ENCODE peak calls at places on chromosomes 5 and 9, in five cellular contexts. Y, A, W, M and J are unnamed samples.

GRCh38 chr5:151492729-151493128 is 45.3 kb downstream of the SLC36A1 start:
- ATAC-seq in Y (peak; percentile 53), A (peak; percentile 77), W (no peak), M (no peak), J (peak; percentile 49)

GRCh38 chr5:32233696-32234447 is 59.8 kb upstream of the GOLPH3 start:
- ATAC-seq in Y (no peak), A (peak; percentile 19), W (peak; percentile 98), M (no peak), J (peak; percentile 23)

GRCh38 chr9:124629600-124629999 is 122.4 kb upstream of the NR5A1 start:
- ATAC-seq in Y (no peak), A (no peak), W (no peak), M (peak; percentile 46), J (no peak)

GRCh38 chr5:156199045-156199444 is 127.9 kb upstream of the SGCD start:
- ATAC-seq in Y (no peak), A (no peak), W (no peak), M (no peak), J (no peak)

GRCh38 chr5:2684606-2685005 is 66.9 kb downstream of the IRX2 start:
- ATAC-seq in Y (no peak), A (no peak), W (no peak), M (no peak), J (no peak)

GRCh38 chr5:148834689-148835088 is 8.3 kb downstream of the ADRB2 start:
- ATAC-seq in Y (no peak), A (no peak), W (no peak), M (peak; percentile 9), J (no peak)

GRCh38 chr9:33628865-33629410 is 104.9 kb downstream of the ANKRD18B start:
- ATAC-seq in Y (no peak), A (no peak), W (no peak), M (no peak), J (no peak)

GRCh38 chr9:104775574-104775936 is 11.6 kb downstream of the NIPSNAP3B start:
- ATAC-seq in Y (peak; percentile 25), A (no peak), W (peak; percentile 12), M (peak; percentile 76), J (no peak)

GRCh38 chr5:142239394-142240159 is 85.2 kb downstream of the SPRY4 start:
- ATAC-seq in Y (no peak), A (no peak), W (no peak), M (no peak), J (no peak)

GRCh38 chr5:134614461-134615085 is 18.1 kb downstream of the SAR1B start:
- ATAC-seq in Y (no peak), A (no peak), W (no peak), M (no peak), J (no peak)

GRCh38 chr5:103601314-103601713 is 38.7 kb upstream of the NUDT12 start:
- ATAC-seq in Y (no peak), A (no peak), W (no peak), M (no peak), J (no peak)

GRCh38 chr9:77820293-77820954 is 172.3 kb upstream of the GNA14 start:
- ATAC-seq in Y (peak; percentile 91), A (peak; percentile 68), W (no peak), M (peak; percentile 35), J (no peak)

GRCh38 chr5:147534172-147534951 is 24.5 kb upstream of the DPYSL3 start:
- ATAC-seq in Y (no peak), A (peak; percentile 72), W (no peak), M (no peak), J (peak; percentile 54)

GRCh38 chr9:131270171-131271015 is 5.9 kb downstream of the FAM78A start:
- ATAC-seq in Y (peak; percentile 10), A (peak; percentile 69), W (no peak), M (peak; percentile 31), J (peak; percentile 81)

GRCh38 chr9:110015759-110016158 is 192.2 kb downstream of the C9orf152 start:
- ATAC-seq in Y (no peak), A (no peak), W (no peak), M (no peak), J (peak; percentile 31)

GRCh38 chr9:37784640-37785483 is at the start of gene EXOSC3:
- ATAC-seq in Y (peak; percentile 97), A (peak; percentile 98), W (peak; percentile 96), M (peak; percentile 93), J (peak; percentile 94)

GRCh38 chr5:134506054-134507039 is 19.1 kb upstream of the JADE2 start:
- ATAC-seq in Y (peak; percentile 64), A (peak; percentile 57), W (peak; percentile 94), M (no peak), J (peak; percentile 76)

GRCh38 chr9:109639666-109640231 is 140.2 kb upstream of the PALM2AKAP2 start:
- ATAC-seq in Y (no peak), A (no peak), W (no peak), M (no peak), J (no peak)

GRCh38 chr9:121455527-121456239 is 44.0 kb downstream of the GGTA1 start:
- ATAC-seq in Y (no peak), A (no peak), W (no peak), M (peak; percentile 32), J (no peak)

GRCh38 chr9:76610009-76610352 is 151.0 kb downstream of the GCNT1 start:
- ATAC-seq in Y (peak; percentile 67), A (peak; percentile 96), W (no peak), M (no peak), J (peak; percentile 96)

GRCh38 chr9:124280176-124280691 is 22.5 kb downstream of the NEK6 start:
- ATAC-seq in Y (no peak), A (peak; percentile 16), W (no peak), M (no peak), J (peak; percentile 64)

GRCh38 chr9:4155224-4156026 is 144.4 kb downstream of the GLIS3 start:
- ATAC-seq in Y (no peak), A (no peak), W (no peak), M (no peak), J (no peak)

GRCh38 chr5:67809589-67809988 is 406.0 kb upstream of the PIK3R1 start:
- ATAC-seq in Y (no peak), A (no peak), W (no peak), M (peak; percentile 82), J (no peak)

GRCh38 chr5:139664727-139665351 is 16.7 kb downstream of the CXXC5 start:
- ATAC-seq in Y (no peak), A (no peak), W (no peak), M (no peak), J (no peak)

GRCh38 chr5:79464278-79464677 is 49.7 kb downstream of the HOMER1 start:
- ATAC-seq in Y (no peak), A (no peak), W (no peak), M (no peak), J (no peak)

GRCh38 chr9:113677057-113677456 is 199.1 kb upstream of the ZNF618 start:
- ATAC-seq in Y (no peak), A (no peak), W (peak; percentile 64), M (peak; percentile 36), J (no peak)

GRCh38 chr9:28866951-28867350 is 1293.7 kb upstream of the C9orf72 start:
- ATAC-seq in Y (no peak), A (no peak), W (no peak), M (no peak), J (no peak)

GRCh38 chr5:163134061-163134460 is 303.3 kb upstream of the CCNG1 start:
- ATAC-seq in Y (no peak), A (no peak), W (no peak), M (no peak), J (no peak)

DNA sequence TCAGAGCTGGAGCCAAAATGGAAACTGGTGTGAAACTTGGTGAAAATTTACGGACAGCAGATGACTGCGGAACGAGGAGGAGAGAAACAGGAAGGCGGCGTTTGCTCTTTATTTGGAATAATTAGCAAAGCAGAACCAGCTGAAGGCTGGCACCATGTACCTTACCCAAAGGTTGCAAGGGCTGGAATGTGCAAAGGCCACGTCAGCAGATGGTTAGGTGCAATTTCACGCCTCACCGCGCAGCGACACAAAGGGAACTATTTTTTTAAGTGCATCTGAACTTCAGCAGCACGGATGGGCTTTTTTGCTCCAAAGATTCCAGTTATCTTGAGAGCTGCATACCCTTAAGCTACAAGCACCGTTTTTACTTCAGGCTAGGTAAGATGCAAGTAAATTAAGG is 127.3 kb downstream of the COL23A1 start:
- ATAC-seq in Y (no peak), A (no peak), W (no peak), M (no peak), J (no peak)
- TF ChIP-seq EP300 in Y (no peak), A (no peak), W (no peak), M (no peak), J (no peak)

GRCh38 chr9:137784641-137785513 is 92.7 kb upstream of the CACNA1B start:
- ATAC-seq in Y (no peak), A (peak; percentile 18), W (no peak), M (no peak), J (no peak)
- TF ChIP-seq POLR2AphosphoS5 in Y (no peak), A (no peak), W (no peak), M (peak; percentile 48), J (no peak)

GRCh38 chr5:95070866-95071265 is 214.0 kb downstream of the MCTP1 start:
- ATAC-seq in Y (no peak), A (no peak), W (no peak), M (peak; percentile 19), J (no peak)

GRCh38 chr5:95069948-95070347 is 214.9 kb downstream of the MCTP1 start:
- ATAC-seq in Y (no peak), A (peak; percentile 67), W (no peak), M (peak; percentile 42), J (no peak)

GRCh38 chr5:95068303-95068702 is 216.6 kb downstream of the MCTP1 start:
- ATAC-seq in Y (no peak), A (no peak), W (no peak), M (peak; percentile 66), J (no peak)

GRCh38 chr5:95068952-95069351 is 215.9 kb downstream of the MCTP1 start:
- ATAC-seq in Y (no peak), A (no peak), W (no peak), M (peak; percentile 50), J (no peak)

GRCh38 chr5:95070453-95070852 is 214.4 kb downstream of the MCTP1 start:
- ATAC-seq in Y (no peak), A (peak; percentile 17), W (no peak), M (peak; percentile 15), J (no peak)
- TF ChIP-seq EP300 in Y (no peak), A (no peak), W (no peak), M (no peak), J (no peak)

DNA sequence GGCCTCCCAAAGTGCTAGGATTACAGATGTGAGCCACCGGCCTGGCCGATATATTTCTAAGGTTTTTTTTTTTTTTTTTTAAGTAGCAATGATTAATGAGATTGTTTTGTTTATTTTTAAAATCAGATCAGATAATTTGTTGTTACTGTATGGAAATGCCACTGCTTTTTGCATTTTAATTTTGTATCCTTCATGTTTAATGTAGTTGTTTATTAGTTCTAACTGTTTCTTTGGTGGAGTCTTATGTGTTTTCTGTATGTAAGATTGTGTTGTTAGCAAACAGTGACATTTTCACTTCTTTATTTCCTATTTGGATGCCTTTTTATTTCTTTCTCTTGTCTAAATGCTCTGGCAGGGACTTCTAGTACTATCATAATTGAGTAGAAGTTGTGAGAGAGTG is 87.3 kb downstream of the DMXL1 start:
- ATAC-seq in Y (no peak), A (no peak), W (no peak), M (no peak), J (no peak)
- TF ChIP-seq POLR2AphosphoS5 in Y (no peak), A (no peak), W (no peak), M (no peak), J (no peak)

DNA sequence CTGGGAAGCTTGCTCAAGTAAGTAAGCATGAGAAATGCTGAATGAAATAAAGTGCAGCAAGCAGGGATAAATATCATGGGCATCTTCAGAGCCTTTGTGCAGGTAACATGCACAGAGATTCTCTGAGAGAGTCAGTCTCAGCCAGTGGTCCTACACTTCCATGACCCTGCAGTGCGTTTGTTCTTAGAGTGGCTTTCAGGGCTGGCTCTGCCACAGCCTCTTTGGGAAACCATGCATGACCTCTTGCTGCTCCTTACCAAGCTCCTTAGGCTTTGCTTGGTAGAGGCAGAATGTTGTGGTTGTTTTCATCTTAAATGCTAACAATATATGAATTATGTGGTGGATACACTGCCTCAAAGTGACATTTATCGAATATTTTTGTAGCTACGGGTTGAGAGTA is 5.4 kb downstream of the SYK start:
- ATAC-seq in Y (no peak), A (no peak), W (no peak), M (peak; percentile 10), J (no peak)
- TF ChIP-seq EP300 in Y (no peak), A (no peak), W (no peak), M (no peak), J (no peak)